ENCODE peak calls at places on chromosomes 4 and X, in ten cellular contexts. E, Z, J, N, U, C, S, T, Q and B are unnamed samples.

GRCh38 chr4:94744830-94745229 is 12.9 kb upstream of the BMPR1B start:
- DNase-seq in E (no peak), Z (no peak), J (no peak), N (no peak), U (no peak), C (no peak), S (no peak), T (no peak), Q (no peak), B (no peak)

GRCh38 chr4:54539500-54540029 is 118.2 kb upstream of the KIT start:
- DNase-seq in E (peak; percentile 89), Z (peak; percentile 6), J (peak; percentile 76), N (no peak), U (no peak), C (peak; percentile 32), S (peak; percentile 30), T (peak; percentile 86), Q (no peak), B (no peak)

GRCh38 chr4:3713346-3713745 is 52.8 kb upstream of the ADRA2C start:
- DNase-seq in E (no peak), Z (no peak), J (no peak), N (no peak), U (no peak), C (no peak), S (no peak), T (no peak), Q (no peak), B (no peak)

GRCh38 chr4:5993876-5994811 is 24.1 kb downstream of the C4orf50 start:
- DNase-seq in E (peak; percentile 76), Z (no peak), J (no peak), N (no peak), U (no peak), C (no peak), S (no peak), T (no peak), Q (peak; percentile 62), B (no peak)

GRCh38 chr4:83255584-83255983 is 29.0 kb downstream of the COQ2 start:
- DNase-seq in E (no peak), Z (no peak), J (peak; percentile 56), N (no peak), U (peak; percentile 89), C (no peak), S (peak; percentile 94), T (peak; percentile 92), Q (no peak), B (peak; percentile 83)

GRCh38 chrX:153886915-153887314 is 942 bp upstream of the L1CAM start:
- DNase-seq in E (no peak), Z (no peak), J (no peak), N (no peak), U (no peak), C (no peak), S (no peak), T (peak; percentile 16), Q (no peak), B (no peak)

GRCh38 chr4:100510551-100510950 is 7.3 kb downstream of the EMCN start:
- DNase-seq in E (no peak), Z (no peak), J (no peak), N (no peak), U (no peak), C (no peak), S (no peak), T (peak; percentile 12), Q (no peak), B (no peak)

GRCh38 chr4:16031554-16032381 is 52.1 kb downstream of the PROM1 start:
- DNase-seq in E (no peak), Z (no peak), J (no peak), N (no peak), U (no peak), C (no peak), S (no peak), T (no peak), Q (no peak), B (no peak)

DNA sequence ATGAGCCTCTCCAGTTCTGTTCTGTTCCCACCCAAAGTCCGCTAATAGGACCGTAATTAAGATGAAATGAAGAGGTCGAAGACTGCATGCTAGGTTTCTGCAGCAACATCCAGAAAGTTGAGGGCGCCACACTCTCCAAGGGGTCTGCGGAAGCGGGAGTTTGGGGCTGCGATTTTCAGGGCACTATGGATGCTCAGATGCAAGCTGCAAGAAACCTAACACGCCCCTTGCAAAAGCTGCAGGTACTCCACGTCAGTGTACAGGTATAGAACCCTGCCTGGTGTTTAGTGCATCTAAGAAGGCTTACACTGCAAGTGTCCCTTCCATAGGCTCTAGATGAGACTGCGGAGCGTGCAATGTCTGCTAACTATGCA is 61.4 kb downstream of the RHOXF2B start:
- DNase-seq in E (no peak), Z (no peak), J (no peak), N (no peak), U (no peak), C (no peak), S (no peak), T (no peak), Q (no peak), B (no peak)
- H3K4me3 ChIP-seq in E (no peak overlapping the region), Z (no peak overlapping the region), J (no peak overlapping the region), N (no peak overlapping the region), U (no peak overlapping the region), C (peak overlapping the region; percentile 40), S (no peak overlapping the region), T (no peak overlapping the region), Q (peak overlapping the region; percentile 60), B (no peak overlapping the region)

DNA sequence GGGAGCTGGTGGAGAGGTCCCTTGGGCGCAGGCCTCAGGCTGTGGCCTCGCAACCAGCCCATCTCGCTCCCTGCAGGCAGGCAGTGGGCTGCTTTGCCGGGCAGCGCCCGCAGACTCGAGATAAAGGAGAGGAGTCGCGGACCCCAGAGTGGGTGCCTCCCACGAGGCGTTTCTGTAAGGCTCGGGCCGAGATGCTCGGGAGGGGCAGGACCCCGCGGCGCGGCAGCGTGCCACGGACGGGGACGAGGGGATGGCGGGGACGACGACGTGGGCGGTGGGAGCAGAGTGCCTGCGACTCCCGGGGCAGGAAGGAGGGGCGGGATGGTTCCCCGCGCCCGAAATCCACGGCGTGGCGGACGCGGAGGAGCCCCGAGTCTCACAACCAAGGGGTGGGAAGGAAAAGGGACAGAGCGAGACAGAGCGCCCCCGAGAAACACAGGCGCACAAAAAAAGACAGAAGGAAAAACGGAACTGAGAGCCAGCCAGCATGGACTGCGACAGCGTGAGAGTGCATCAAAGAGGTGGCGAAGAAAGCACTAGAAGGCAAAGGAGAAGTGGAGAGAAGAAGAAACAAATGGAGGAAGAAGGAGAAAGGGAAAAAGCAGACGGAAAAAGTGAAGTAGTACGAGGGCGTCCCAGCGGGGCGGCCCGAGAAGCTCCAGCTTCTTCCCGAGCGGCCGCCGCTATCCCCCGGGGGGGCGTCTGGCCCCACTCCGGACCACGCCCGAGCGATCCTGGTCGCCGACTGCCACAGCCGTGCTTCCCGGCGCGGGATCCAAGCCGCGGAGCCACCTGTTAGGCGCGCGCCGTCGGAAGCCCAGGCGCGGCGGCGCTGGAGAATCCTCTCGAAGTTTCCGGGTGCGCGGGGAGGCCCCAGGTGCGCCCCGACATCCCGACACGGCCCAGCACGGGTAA is 1.5 kb downstream of the BEND4 start:
- DNase-seq in E (no peak), Z (no peak), J (peak; percentile 13), N (peak; percentile 78), U (no peak), C (peak; percentile 13), S (no peak), T (peak; percentile 6), Q (no peak), B (no peak)
- H3K4me3 ChIP-seq in E (no peak overlapping the region), Z (no peak overlapping the region), J (peak overlapping the region; percentile 67), N (peak overlapping the region; percentile 82), U (peak overlapping the region; percentile 30), C (peak overlapping the region; percentile 30), S (no peak overlapping the region), T (no peak overlapping the region), Q (peak overlapping the region; percentile 72), B (no peak overlapping the region)

DNA sequence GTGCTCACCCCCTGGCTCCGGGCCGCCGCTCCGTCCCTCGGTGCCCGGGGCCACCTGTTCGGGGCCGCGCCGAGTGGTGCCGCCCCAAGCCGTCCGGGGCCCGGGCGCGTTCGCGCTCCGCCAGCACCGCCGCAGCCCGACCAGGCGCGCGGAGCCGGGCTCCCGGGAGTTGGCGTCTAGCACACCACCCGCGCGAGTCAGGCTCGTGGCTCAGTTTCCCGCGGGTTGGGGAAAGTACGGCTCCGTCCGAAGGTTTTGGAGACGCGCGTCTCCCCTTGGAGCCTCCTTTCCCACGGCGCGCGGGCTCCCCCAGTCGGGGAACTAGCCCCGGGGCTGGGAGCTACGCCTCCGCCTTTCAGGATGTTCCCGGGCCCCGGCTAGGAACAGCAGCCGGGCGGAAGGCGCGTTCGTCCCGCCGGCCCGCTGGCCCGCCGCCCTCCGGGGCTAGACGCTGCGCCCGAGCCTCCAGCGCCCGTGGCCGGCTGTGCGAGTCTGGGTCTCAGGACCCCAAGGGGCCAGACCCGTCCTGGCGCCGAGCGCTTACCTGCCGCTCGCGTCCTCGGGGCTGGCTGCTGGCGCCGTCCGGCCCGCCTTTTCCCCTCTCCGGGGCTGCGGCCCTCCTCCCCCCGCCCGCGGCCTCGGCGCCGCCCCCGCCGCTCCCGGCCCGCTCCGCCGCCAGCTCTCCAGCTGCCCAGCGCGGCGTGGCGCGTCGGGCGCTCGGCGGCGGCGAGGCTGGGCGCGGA is at the start of gene ADGRG2:
- DNase-seq in E (no peak), Z (no peak), J (peak; percentile 49), N (no peak), U (peak; percentile 48), C (peak; percentile 49), S (peak; percentile 24), T (peak; percentile 52), Q (no peak), B (peak; percentile 2)
- H3K4me3 ChIP-seq in E (peak within 1 kb of the TSS; percentile 1), Z (peak within 1 kb of the TSS; percentile 57), J (peak within 1 kb of the TSS; percentile 26), N (no peak within 1 kb of the TSS), U (peak within 1 kb of the TSS; percentile 67), C (peak within 1 kb of the TSS; percentile 45), S (no peak within 1 kb of the TSS), T (no peak within 1 kb of the TSS), Q (peak within 1 kb of the TSS; percentile 72), B (peak within 1 kb of the TSS; percentile 10)

DNA sequence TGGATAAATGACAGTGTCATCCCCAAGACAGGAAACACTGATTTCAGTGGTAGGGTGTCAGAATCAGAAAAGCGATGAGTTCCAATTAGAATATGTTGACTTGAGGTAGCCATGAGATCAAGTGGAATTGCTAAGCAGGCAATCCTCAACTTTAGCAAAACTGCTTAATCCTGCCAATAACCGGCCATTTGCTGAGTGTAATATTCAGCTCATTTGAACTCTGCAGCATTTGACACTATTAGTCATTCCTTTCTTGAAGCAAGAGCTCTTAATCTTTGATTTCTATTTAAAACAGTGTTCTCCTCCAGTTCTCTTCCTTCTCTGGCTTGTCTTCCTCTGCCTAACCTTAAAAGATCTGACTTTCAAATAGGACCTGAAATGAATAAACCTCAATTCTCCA is 68.7 kb upstream of the DCLK2 start:
- DNase-seq in E (no peak), Z (no peak), J (no peak), N (no peak), U (no peak), C (no peak), S (peak; percentile 28), T (peak; percentile 37), Q (no peak), B (no peak)
- H3K4me3 ChIP-seq in E (no peak overlapping the region), Z (no peak overlapping the region), J (no peak overlapping the region), N (no peak overlapping the region), U (no peak overlapping the region), C (no peak overlapping the region), S (no peak overlapping the region), T (no peak overlapping the region), Q (no peak overlapping the region), B (no peak overlapping the region)

GRCh38 chr4:56052966-56053365 is 104.2 kb downstream of the CEP135 start:
- DNase-seq in E (no peak), Z (no peak), J (no peak), N (no peak), U (no peak), C (no peak), S (no peak), T (no peak), Q (no peak), B (no peak)
- H3K4me3 ChIP-seq in E (no peak overlapping the region), Z (no peak overlapping the region), J (no peak overlapping the region), N (no peak overlapping the region), U (no peak overlapping the region), C (no peak overlapping the region), S (no peak overlapping the region), T (no peak overlapping the region), Q (no peak overlapping the region), B (no peak overlapping the region)